ENCODE peak calls at places on chromosomes 5 and 9, in seven cellular contexts. H, J, W, R, F, I and V are unnamed samples.
A peak's percentile ranks its signal among the peaks of the same experiment; 100 is the strongest.

GRCh38 chr9:130282000-130282700 is 16.6 kb downstream of the HMCN2 start:
- DNase-seq in W (no peak), I (no peak), J (no peak), H (no peak), F (no peak), R (peak; percentile 54), V (peak; percentile 16)

GRCh38 chr5:142317673-142318261 is 7.1 kb downstream of the SPRY4 start:
- DNase-seq in J (no peak), W (no peak), H (no peak), I (no peak), F (no peak), R (no peak), V (no peak)

GRCh38 chr5:16550316-16550952 is 66.4 kb downstream of the RETREG1 start:
- DNase-seq in J (peak; percentile 69), H (no peak), F (peak; percentile 48), I (peak; percentile 73), R (peak; percentile 28), W (no peak), V (peak; percentile 75)

GRCh38 chr5:90446961-90447360 is 27.6 kb downstream of the MBLAC2 start:
- DNase-seq in F (no peak), H (no peak), J (peak; percentile 89), R (no peak), W (peak; percentile 27), I (no peak), V (peak; percentile 11)

GRCh38 chr5:10975915-10976314 is 214.9 kb upstream of the DAP start:
- DNase-seq in F (no peak), R (no peak), H (no peak), W (peak; percentile 82), J (peak; percentile 32), I (no peak), V (no peak)

GRCh38 chr9:121120386-121120785 is 45.6 kb downstream of the CNTRL start:
- DNase-seq in R (no peak), F (no peak), I (no peak), J (no peak), H (no peak), W (no peak), V (no peak)

GRCh38 chr5:124705577-124705976 is 40.9 kb downstream of the ZNF608 start:
- DNase-seq in W (no peak), H (no peak), R (no peak), J (no peak), F (no peak), I (no peak), V (no peak)

GRCh38 chr5:92460505-92460904 is 1077.4 kb upstream of the ARRDC3 start:
- DNase-seq in R (no peak), F (no peak), J (no peak), I (no peak), H (no peak), W (no peak), V (no peak)

GRCh38 chr9:21854594-21854993 is 52.2 kb downstream of the MTAP start:
- DNase-seq in J (peak; percentile 97), F (no peak), W (peak; percentile 93), R (no peak), I (no peak), H (no peak), V (peak; percentile 72)

GRCh38 chr9:87180846-87181245 is 233.5 kb upstream of the GAS1 start:
- DNase-seq in J (no peak), R (no peak), W (peak; percentile 60), F (no peak), I (no peak), H (no peak), V (no peak)

GRCh38 chr5:31193591-31194457 is at the start of gene CDH6:
- DNase-seq in J (peak; percentile 47), F (no peak), R (peak; percentile 71), H (no peak), I (peak; percentile 73), W (peak; percentile 83), V (no peak)

GRCh38 chr9:14372437-14373318 is 58.7 kb upstream of the NFIB start:
- DNase-seq in F (no peak), W (peak; percentile 84), H (no peak), I (peak; percentile 43), J (peak; percentile 73), R (peak; percentile 24), V (peak; percentile 81)

GRCh38 chr9:112331676-112331955 is 1.8 kb downstream of the PTBP3 start:
- DNase-seq in H (no peak), R (no peak), F (no peak), W (no peak), I (no peak), J (no peak), V (peak; percentile 26)

GRCh38 chr9:99948896-99949295 is 42.4 kb downstream of the STX17 start:
- DNase-seq in I (no peak), R (peak; percentile 28), H (no peak), W (peak; percentile 17), F (no peak), J (peak; percentile 35), V (peak; percentile 24)

GRCh38 chr9:129273941-129274709 is 96.1 kb upstream of the IER5L start:
- DNase-seq in H (no peak), I (no peak), J (no peak), W (no peak), R (no peak), F (no peak), V (no peak)

GRCh38 chr9:127555830-127556820 is 56.0 kb upstream of the STXBP1 start:
- DNase-seq in H (peak; percentile 20), I (peak; percentile 92), W (peak; percentile 97), R (no peak), J (peak; percentile 96), F (peak; percentile 69), V (peak; percentile 98)

GRCh38 chr5:71839049-71839834 is 120.2 kb downstream of the CARTPT start:
- DNase-seq in J (no peak), I (no peak), R (no peak), W (no peak), H (no peak), F (no peak), V (no peak)

GRCh38 chr9:121222524-121223171 is 21.0 kb upstream of the RAB14 start:
- DNase-seq in I (peak; percentile 20), F (no peak), J (peak; percentile 48), W (peak; percentile 48), H (no peak), R (peak; percentile 32), V (peak; percentile 65)

GRCh38 chr5:93299596-93300308 is 281.3 kb downstream of the NR2F1-AS1 start:
- DNase-seq in F (no peak), R (peak; percentile 70), W (peak; percentile 67), H (no peak), J (no peak), I (no peak), V (no peak)

GRCh38 chr5:136191304-136192014 is 1.5 kb downstream of the SMIM32 start:
- DNase-seq in I (no peak), R (no peak), W (peak; percentile 54), F (no peak), J (peak; percentile 50), H (no peak), V (no peak)

GRCh38 chr5:17964067-17964466 is 329.8 kb downstream of the TAF11L14 start:
- DNase-seq in F (no peak), J (no peak), H (no peak), I (no peak), W (no peak), R (no peak), V (no peak)

GRCh38 chr5:100430268-100430900 is 104.8 kb upstream of the FAM174A start:
- DNase-seq in R (peak; percentile 43), I (peak; percentile 2), H (peak; percentile 3), F (peak; percentile 45), J (peak; percentile 33), W (peak; percentile 25), V (peak; percentile 65)

GRCh38 chr9:108272350-108272899 is 583.4 kb downstream of the ACTL7B start:
- DNase-seq in F (no peak), J (peak; percentile 52), H (no peak), I (peak; percentile 67), R (peak; percentile 89), W (peak; percentile 24), V (peak; percentile 73)

GRCh38 chr9:91659529-91660294 is 236.1 kb upstream of the NFIL3 start:
- DNase-seq in I (peak; percentile 39), F (no peak), H (no peak), R (peak; percentile 9), W (peak; percentile 35), J (peak; percentile 43), V (peak; percentile 18)

GRCh38 chr5:146482775-146483174 is 33.2 kb downstream of the GPR151 start:
- DNase-seq in I (no peak), W (no peak), F (no peak), R (no peak), H (no peak), J (no peak), V (no peak)

GRCh38 chr9:89323257-89323841 is 5.0 kb downstream of the SECISBP2 start:
- DNase-seq in H (no peak), W (no peak), R (no peak), F (no peak), J (no peak), I (no peak), V (no peak)

GRCh38 chr5:1885777-1886633 is 3.3 kb upstream of the IRX4 start:
- DNase-seq in F (no peak), I (no peak), R (no peak), W (no peak), H (no peak), J (no peak), V (peak; percentile 41)

GRCh38 chr9:72775570-72775969 is 177.3 kb downstream of the ALDH1A1 start:
- DNase-seq in W (no peak), R (no peak), F (no peak), I (no peak), J (no peak), H (no peak), V (no peak)

GRCh38 chr5:53482717-53483638 is 2.5 kb downstream of the FST start:
- DNase-seq in R (no peak), H (no peak), W (peak; percentile 36), I (peak; percentile 24), F (peak; percentile 25), J (peak; percentile 41), V (no peak)

GRCh38 chr9:38024036-38024681 is 44.9 kb downstream of the SHB start:
- DNase-seq in J (peak; percentile 86), R (peak; percentile 12), W (peak; percentile 94), I (no peak), F (no peak), H (no peak), V (peak; percentile 94)

GRCh38 chr9:34547960-34548603 is 25.3 kb upstream of the ENHO start:
- DNase-seq in W (peak; percentile 35), H (no peak), J (peak; percentile 53), I (peak; percentile 53), F (peak; percentile 52), R (peak; percentile 48), V (peak; percentile 56)

GRCh38 chr5:139132515-139132914 is 65.7 kb downstream of the SIL1 start:
- DNase-seq in J (no peak), R (no peak), I (no peak), H (no peak), F (no peak), W (no peak), V (no peak)

GRCh38 chr9:98410185-98410697 is 154.8 kb upstream of the TBC1D2 start:
- DNase-seq in F (no peak), R (no peak), W (peak; percentile 86), H (no peak), J (peak; percentile 83), I (no peak), V (peak; percentile 14)

GRCh38 chr5:160697281-160697680 is 154.7 kb downstream of the ATP10B start:
- DNase-seq in I (no peak), W (no peak), H (no peak), F (no peak), J (no peak), R (no peak), V (no peak)

GRCh38 chr9:14179449-14179848 is 134.5 kb downstream of the NFIB start:
- DNase-seq in W (no peak), H (no peak), R (peak; percentile 83), J (no peak), I (no peak), F (no peak), V (peak; percentile 64)